ENCODE peak calls at places on chromosomes 6 and 20, in seven cellular contexts. Q is neuronal stem cell, M is H9, W is mesendoderm, D is H1, H is mesenchymal stem cell, I is trophoblast cell. F is an unnamed sample.

GRCh38 chr20:46084805-46085792 is 4.7 kb downstream of the NCOA5 start:
- DNase-seq in H (peak), Q (no peak), M (no peak), D (no peak), W (peak), I (no peak), F (peak)

GRCh38 chr6:110682460-110682853 is 132.8 kb downstream of the CDK19 start:
- DNase-seq in Q (peak), D (no peak), H (peak), W (peak), M (peak), I (peak), F (peak)

GRCh38 chr6:63560806-63561672 is 11.2 kb upstream of the LOC128125822 start:
- DNase-seq in W (no peak), Q (no peak), M (no peak), I (no peak), H (peak), D (no peak), F (peak)

GRCh38 chr20:19336601-19337000 is 124.2 kb downstream of the SLC24A3 start:
- DNase-seq in H (no peak), Q (no peak), M (no peak), I (no peak), D (no peak), W (no peak), F (no peak)

GRCh38 chr6:17622144-17622543 is 22.0 kb downstream of the FAM8A1 start:
- DNase-seq in H (no peak), D (no peak), W (peak), M (no peak), Q (no peak), I (no peak), F (no peak)

GRCh38 chr20:51803157-51803854 is 985 bp upstream of the SALL4 start:
- DNase-seq in Q (no peak), D (no peak), M (no peak), I (peak), W (no peak), H (no peak), F (peak)

GRCh38 chr6:71404145-71404966 is 115.7 kb downstream of the OGFRL1 start:
- DNase-seq in M (no peak), Q (no peak), I (no peak), D (no peak), W (peak), H (peak), F (peak)

GRCh38 chr6:163324326-163324927 is 90.1 kb upstream of the QKI start:
- DNase-seq in D (no peak), W (no peak), H (no peak), Q (no peak), I (peak), M (no peak), F (no peak)

GRCh38 chr6:36917541-36918193 is 31.9 kb downstream of the C6orf89 start:
- DNase-seq in Q (no peak), I (no peak), W (no peak), H (no peak), M (no peak), D (no peak), F (peak)

GRCh38 chr6:43575105-43575771 is 600 bp downstream of the XPO5 start:
- DNase-seq in H (peak), I (no peak), D (no peak), M (peak), Q (peak), W (peak), F (peak)

GRCh38 chr6:136864676-136865075 is 42.3 kb downstream of the PEX7 start:
- DNase-seq in M (no peak), Q (no peak), D (no peak), H (no peak), I (peak), W (no peak), F (no peak)

GRCh38 chr6:136863752-136864151 is 41.4 kb downstream of the PEX7 start:
- DNase-seq in I (no peak), H (no peak), D (no peak), M (no peak), Q (no peak), W (no peak), F (no peak)

GRCh38 chr6:136862662-136863061 is 40.3 kb downstream of the PEX7 start:
- DNase-seq in Q (no peak), I (no peak), W (no peak), D (no peak), M (no peak), H (no peak), F (no peak)

DNA sequence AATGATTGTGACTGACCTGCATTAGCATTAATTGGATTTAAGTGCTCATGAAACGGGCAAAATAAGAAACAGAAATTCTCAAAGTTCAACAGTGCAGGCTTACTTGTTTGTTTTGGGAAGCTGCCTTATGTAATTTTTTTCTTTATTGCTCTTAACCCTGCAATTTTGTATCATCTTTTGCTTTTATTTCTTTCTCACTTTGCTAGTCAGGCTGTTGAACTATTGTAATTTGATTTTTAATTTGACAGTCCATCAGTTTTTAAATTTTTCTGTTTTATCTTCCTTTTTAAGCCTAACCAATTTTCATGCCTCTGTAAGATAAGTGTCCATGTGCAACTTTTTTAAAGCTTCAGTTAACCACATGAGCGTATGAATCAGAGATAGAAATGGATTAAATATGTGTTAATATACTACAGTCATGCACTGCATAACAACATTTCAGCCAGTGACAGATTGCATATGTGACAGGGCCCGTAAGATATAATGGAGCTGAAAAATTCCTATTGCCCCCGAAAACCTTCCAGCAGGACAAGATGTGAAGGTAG is 44.6 kb downstream of the PEX7 start:
- DNase-seq in W (no peak), D (no peak), Q (no peak), M (no peak), I (no peak), H (no peak), F (peak)
- H3K4ac ChIP-seq in W (no peak), D (no peak), Q (no peak), M (no peak), I (no peak), H (no peak), F (no peak)

GRCh38 chr20:38044685-38045084 is 11.1 kb downstream of the RPRD1B start:
- DNase-seq in W (peak), H (no peak), Q (no peak), M (no peak), D (no peak), I (no peak), F (no peak)

GRCh38 chr20:38049800-38050199 is 16.3 kb downstream of the RPRD1B start:
- DNase-seq in I (peak), W (peak), D (no peak), H (peak), M (no peak), Q (no peak), F (peak)

GRCh38 chr20:38050691-38051090 is 17.1 kb downstream of the RPRD1B start:
- DNase-seq in Q (no peak), H (peak), I (no peak), W (no peak), M (no peak), D (no peak), F (peak)

GRCh38 chr20:38043512-38044300 is 10.2 kb downstream of the RPRD1B start:
- DNase-seq in M (no peak), W (peak), Q (no peak), H (peak), D (no peak), I (peak), F (peak)

GRCh38 chr20:38046572-38046971 is 13.0 kb downstream of the RPRD1B start:
- DNase-seq in Q (no peak), H (no peak), I (no peak), M (peak), W (peak), D (no peak), F (no peak)
- H2AK5ac ChIP-seq in Q (no peak), H (no peak), I (no peak), M (no peak), W (no peak), D (no peak), F (peak)

GRCh38 chr6:39707962-39708683 is 17.1 kb downstream of the KIF6 start:
- DNase-seq in H (no peak), M (no peak), Q (no peak), D (no peak), I (no peak), W (peak), F (no peak)
- H3K4ac ChIP-seq in H (no peak), M (no peak), Q (no peak), D (no peak), I (no peak), W (no peak), F (no peak)

GRCh38 chr6:25142506-25142905 is 136.7 kb upstream of the CARMIL1 start:
- DNase-seq in M (no peak), H (no peak), W (no peak), I (no peak), D (no peak), Q (no peak), F (no peak)
- H2AK5ac ChIP-seq in M (no peak), H (no peak), W (no peak), I (no peak), D (no peak), Q (no peak), F (no peak)

GRCh38 chr6:84771732-84772131 is 7.3 kb upstream of the TBX18 start:
- DNase-seq in M (peak), Q (peak), I (no peak), H (peak), D (no peak), W (peak), F (no peak)
- H3K4ac ChIP-seq in M (no peak), Q (no peak), I (no peak), H (no peak), D (no peak), W (no peak), F (no peak)

DNA sequence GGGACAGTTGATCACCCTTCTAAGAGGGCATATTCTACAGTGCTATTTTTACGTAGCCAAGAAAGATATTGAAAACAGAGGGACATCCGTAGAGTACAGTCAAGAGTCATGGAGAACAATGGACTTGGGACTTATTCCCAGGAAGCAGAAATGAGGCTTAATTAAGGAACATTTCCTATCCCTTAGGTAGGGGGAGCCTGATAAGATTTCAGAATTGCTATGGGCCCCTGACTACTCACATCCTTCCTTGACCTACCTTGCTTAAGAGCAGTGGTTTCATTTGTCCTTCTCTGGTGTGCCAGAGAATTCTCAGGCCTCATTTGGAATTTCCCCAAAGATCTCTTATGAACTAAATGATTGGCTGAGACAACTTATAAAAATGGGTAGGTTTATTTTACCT is 189.5 kb upstream of the DTNBP1 start:
- DNase-seq in M (no peak), W (no peak), D (no peak), Q (no peak), I (no peak), H (no peak), F (no peak)
- H2AK5ac ChIP-seq in M (no peak), W (no peak), D (no peak), Q (no peak), I (no peak), H (no peak), F (no peak)

GRCh38 chr20:60249436-60249835 is 291.2 kb downstream of the CDH26 start:
- DNase-seq in D (no peak), Q (no peak), W (peak), I (peak), H (peak), M (no peak), F (peak)
- H3K4ac ChIP-seq in D (peak), Q (no peak), W (no peak), I (no peak), H (no peak), M (no peak), F (peak)

F was measured in IMR-90.